ENCODE peak calls at places on chromosome 5, in nine cellular contexts. One of them, this sample, is unnamed.

GRCh38 chr5:68214472-68215207 is 916 bp upstream of the PIK3R1 start:
- DNase-seq in neural crest cell: no peak
- DNase-seq in GM12878: no peak
- DNase-seq in hepatocyte: peak; percentile 32
- DNase-seq in mucosa of gallbladder: no peak
- DNase-seq in WERI-Rb-1: no peak
- DNase-seq in H1: no peak
- DNase-seq in choroid plexus epithelial cell: peak; percentile 47
- DNase-seq in heart left ventricle: no peak
- DNase-seq in this sample: no peak

GRCh38 chr5:148623101-148623500 is 31.2 kb downstream of the HTR4 start:
- DNase-seq in neural crest cell: no peak
- DNase-seq in GM12878: no peak
- DNase-seq in hepatocyte: no peak
- DNase-seq in mucosa of gallbladder: no peak
- DNase-seq in WERI-Rb-1: no peak
- DNase-seq in H1: no peak
- DNase-seq in choroid plexus epithelial cell: no peak
- DNase-seq in heart left ventricle: no peak
- DNase-seq in this sample: no peak

GRCh38 chr5:71576241-71576640 is 10.9 kb upstream of the MCCC2 start:
- DNase-seq in neural crest cell: no peak
- DNase-seq in GM12878: no peak
- DNase-seq in hepatocyte: no peak
- DNase-seq in mucosa of gallbladder: no peak
- DNase-seq in WERI-Rb-1: no peak
- DNase-seq in H1: peak; percentile 2
- DNase-seq in choroid plexus epithelial cell: no peak
- DNase-seq in heart left ventricle: no peak
- DNase-seq in this sample: no peak

GRCh38 chr5:169646856-169647255 is 9.8 kb downstream of the DOCK2 start:
- DNase-seq in neural crest cell: no peak
- DNase-seq in GM12878: no peak
- DNase-seq in hepatocyte: no peak
- DNase-seq in mucosa of gallbladder: no peak
- DNase-seq in WERI-Rb-1: no peak
- DNase-seq in H1: no peak
- DNase-seq in choroid plexus epithelial cell: no peak
- DNase-seq in heart left ventricle: no peak
- DNase-seq in this sample: no peak

GRCh38 chr5:81286059-81286617 is 15.2 kb upstream of the ZCCHC9 start:
- DNase-seq in neural crest cell: no peak
- DNase-seq in GM12878: no peak
- DNase-seq in hepatocyte: no peak
- DNase-seq in mucosa of gallbladder: no peak
- DNase-seq in WERI-Rb-1: no peak
- DNase-seq in H1: no peak
- DNase-seq in choroid plexus epithelial cell: no peak
- DNase-seq in heart left ventricle: no peak
- DNase-seq in this sample: no peak

GRCh38 chr5:43553381-43553780 is 3.5 kb downstream of the PAIP1 start:
- DNase-seq in neural crest cell: no peak
- DNase-seq in GM12878: no peak
- DNase-seq in hepatocyte: no peak
- DNase-seq in mucosa of gallbladder: no peak
- DNase-seq in WERI-Rb-1: no peak
- DNase-seq in H1: no peak
- DNase-seq in choroid plexus epithelial cell: peak; percentile 49
- DNase-seq in heart left ventricle: no peak
- DNase-seq in this sample: no peak

GRCh38 chr5:155089649-155090048 is 76.1 kb downstream of the KIF4B start:
- DNase-seq in neural crest cell: no peak
- DNase-seq in GM12878: no peak
- DNase-seq in hepatocyte: no peak
- DNase-seq in mucosa of gallbladder: no peak
- DNase-seq in WERI-Rb-1: no peak
- DNase-seq in H1: no peak
- DNase-seq in choroid plexus epithelial cell: no peak
- DNase-seq in heart left ventricle: no peak
- DNase-seq in this sample: no peak

GRCh38 chr5:174398171-174398570 is 326.2 kb upstream of the MSX2 start:
- DNase-seq in neural crest cell: no peak
- DNase-seq in GM12878: no peak
- DNase-seq in hepatocyte: no peak
- DNase-seq in mucosa of gallbladder: no peak
- DNase-seq in WERI-Rb-1: no peak
- DNase-seq in H1: no peak
- DNase-seq in choroid plexus epithelial cell: no peak
- DNase-seq in heart left ventricle: no peak
- DNase-seq in this sample: no peak

GRCh38 chr5:96616801-96617200 is 45.4 kb upstream of the CAST start:
- DNase-seq in neural crest cell: no peak
- DNase-seq in GM12878: no peak
- DNase-seq in hepatocyte: no peak
- DNase-seq in mucosa of gallbladder: no peak
- DNase-seq in WERI-Rb-1: no peak
- DNase-seq in H1: no peak
- DNase-seq in choroid plexus epithelial cell: no peak
- DNase-seq in heart left ventricle: no peak
- DNase-seq in this sample: no peak

GRCh38 chr5:60540855-60541805 is 158.8 kb downstream of the DEPDC1B start:
- DNase-seq in neural crest cell: no peak
- DNase-seq in GM12878: peak; percentile 90
- DNase-seq in hepatocyte: no peak
- DNase-seq in mucosa of gallbladder: no peak
- DNase-seq in WERI-Rb-1: no peak
- DNase-seq in H1: no peak
- DNase-seq in choroid plexus epithelial cell: peak; percentile 89
- DNase-seq in heart left ventricle: peak; percentile 40
- DNase-seq in this sample: no peak

GRCh38 chr5:38434981-38435710 is 121.3 kb downstream of the LIFR start:
- DNase-seq in neural crest cell: no peak
- DNase-seq in GM12878: no peak
- DNase-seq in hepatocyte: no peak
- DNase-seq in mucosa of gallbladder: no peak
- DNase-seq in WERI-Rb-1: no peak
- DNase-seq in H1: no peak
- DNase-seq in choroid plexus epithelial cell: no peak
- DNase-seq in heart left ventricle: no peak
- DNase-seq in this sample: no peak

GRCh38 chr5:179973391-179973790 is 65.7 kb upstream of the TBC1D9B start:
- DNase-seq in neural crest cell: no peak
- DNase-seq in GM12878: no peak
- DNase-seq in hepatocyte: no peak
- DNase-seq in mucosa of gallbladder: no peak
- DNase-seq in WERI-Rb-1: peak; percentile 14
- DNase-seq in H1: no peak
- DNase-seq in choroid plexus epithelial cell: no peak
- DNase-seq in heart left ventricle: no peak
- DNase-seq in this sample: no peak

GRCh38 chr5:142584843-142585242 is 101.0 kb downstream of the FGF1 start:
- DNase-seq in neural crest cell: no peak
- DNase-seq in GM12878: no peak
- DNase-seq in hepatocyte: no peak
- DNase-seq in mucosa of gallbladder: no peak
- DNase-seq in WERI-Rb-1: no peak
- DNase-seq in H1: no peak
- DNase-seq in choroid plexus epithelial cell: no peak
- DNase-seq in heart left ventricle: no peak
- DNase-seq in this sample: no peak

GRCh38 chr5:126811515-126812198 is 34.7 kb downstream of the LMNB1 start:
- DNase-seq in neural crest cell: no peak
- DNase-seq in GM12878: no peak
- DNase-seq in hepatocyte: no peak
- DNase-seq in mucosa of gallbladder: no peak
- DNase-seq in WERI-Rb-1: no peak
- DNase-seq in H1: no peak
- DNase-seq in choroid plexus epithelial cell: peak; percentile 87
- DNase-seq in heart left ventricle: no peak
- DNase-seq in this sample: no peak

GRCh38 chr5:16881253-16881652 is 54.8 kb downstream of the MYO10 start:
- DNase-seq in neural crest cell: no peak
- DNase-seq in GM12878: no peak
- DNase-seq in hepatocyte: peak; percentile 71
- DNase-seq in mucosa of gallbladder: peak; percentile 18
- DNase-seq in WERI-Rb-1: no peak
- DNase-seq in H1: no peak
- DNase-seq in choroid plexus epithelial cell: no peak
- DNase-seq in heart left ventricle: no peak
- DNase-seq in this sample: no peak

GRCh38 chr5:5321137-5321536 is 101.3 kb upstream of the ICE1 start:
- DNase-seq in neural crest cell: no peak
- DNase-seq in GM12878: no peak
- DNase-seq in hepatocyte: no peak
- DNase-seq in mucosa of gallbladder: no peak
- DNase-seq in WERI-Rb-1: no peak
- DNase-seq in H1: no peak
- DNase-seq in choroid plexus epithelial cell: no peak
- DNase-seq in heart left ventricle: no peak
- DNase-seq in this sample: no peak

GRCh38 chr5:95984287-95984938 is 22.8 kb upstream of the ELL2 start:
- DNase-seq in neural crest cell: no peak
- DNase-seq in GM12878: no peak
- DNase-seq in hepatocyte: no peak
- DNase-seq in mucosa of gallbladder: no peak
- DNase-seq in WERI-Rb-1: no peak
- DNase-seq in H1: no peak
- DNase-seq in choroid plexus epithelial cell: peak; percentile 48
- DNase-seq in heart left ventricle: no peak
- DNase-seq in this sample: no peak

GRCh38 chr5:172284275-172284971 is 859 bp upstream of the UBTD2 start:
- DNase-seq in neural crest cell: no peak
- DNase-seq in GM12878: no peak
- DNase-seq in hepatocyte: peak; percentile 11
- DNase-seq in mucosa of gallbladder: peak; percentile 20
- DNase-seq in WERI-Rb-1: no peak
- DNase-seq in H1: peak; percentile 77
- DNase-seq in choroid plexus epithelial cell: no peak
- DNase-seq in heart left ventricle: no peak
- DNase-seq in this sample: no peak

GRCh38 chr5:141779642-141780041 is 97.6 kb upstream of the ARAP3 start:
- DNase-seq in neural crest cell: no peak
- DNase-seq in GM12878: no peak
- DNase-seq in hepatocyte: no peak
- DNase-seq in mucosa of gallbladder: no peak
- DNase-seq in WERI-Rb-1: no peak
- DNase-seq in H1: no peak
- DNase-seq in choroid plexus epithelial cell: peak; percentile 5
- DNase-seq in heart left ventricle: peak; percentile 67
- DNase-seq in this sample: peak; percentile 35

This sample was measured in left cardiac atrium.